ENCODE peak calls at places on chromosomes 2 and 18, in five cellular contexts. E is OCI-LY7; S is cardiac muscle cell; O is CD4-positive, alpha-beta T cell; P is psoas muscle. J is an unnamed sample. For H3K9me3, the result is how much of the 10 kb centered on the place peaks cover.

GRCh38 chr2:121128741-121129659 is 156.0 kb downstream of the TFCP2L1 start:
- DNase-seq in E (peak), S (peak), O (no peak), P (no peak), J (peak)

GRCh38 chr2:9310390-9310789 is 103.8 kb downstream of the ASAP2 start:
- DNase-seq in E (no peak), S (no peak), O (no peak), P (peak), J (no peak)

GRCh38 chr2:109382236-109382930 is 231.4 kb downstream of the SEPTIN10 start:
- DNase-seq in E (no peak), S (no peak), O (no peak), P (no peak), J (no peak)

GRCh38 chr2:96927420-96928171 is 57.7 kb upstream of the SEMA4C start:
- DNase-seq in E (no peak), S (no peak), O (no peak), P (peak), J (no peak)

GRCh38 chr2:189369566-189369965 is 71.7 kb upstream of the WDR75 start:
- DNase-seq in E (no peak), S (no peak), O (no peak), P (no peak), J (no peak)

GRCh38 chr18:45837283-45838070 is 12.0 kb downstream of the SIGLEC15 start:
- DNase-seq in E (no peak), S (peak), O (no peak), P (peak), J (no peak)

GRCh38 chr2:121321476-121321875 is 36.5 kb upstream of the TFCP2L1 start:
- DNase-seq in E (no peak), S (no peak), O (no peak), P (no peak), J (peak)

GRCh38 chr2:219483451-219484342 is 15.0 kb upstream of the GMPPA start:
- DNase-seq in E (no peak), S (no peak), O (no peak), P (no peak), J (no peak)

GRCh38 chr18:78519394-78520062 is 460.1 kb upstream of the SALL3 start:
- DNase-seq in E (no peak), S (no peak), O (no peak), P (no peak), J (peak)
- H3K9me3 ChIP-seq in E (under half), S (under half), O (under half), P (under half), J (under half)

DNA sequence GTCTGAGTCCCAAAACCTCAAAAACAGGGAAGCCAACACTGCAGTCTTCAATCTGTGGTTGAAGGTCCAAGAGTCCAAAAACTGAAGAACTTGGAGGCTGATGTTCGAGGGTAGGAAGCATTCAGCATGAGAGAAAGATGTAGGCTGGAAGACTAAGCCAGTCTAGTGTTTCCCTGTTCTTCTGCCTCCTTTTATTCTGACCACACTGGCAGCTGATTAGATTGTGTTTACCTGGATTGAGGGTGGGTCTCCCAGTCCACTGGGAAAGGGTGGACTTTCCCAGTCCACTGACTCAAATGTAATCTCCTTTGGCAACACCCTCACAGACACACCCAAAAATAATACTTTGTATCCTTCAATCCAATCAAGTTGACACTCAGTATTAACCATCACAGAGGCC is 27.5 kb upstream of the IL1B start:
- DNase-seq in E (no peak), S (no peak), O (no peak), P (no peak), J (no peak)
- H3K9me3 ChIP-seq in E (under half), S (under half), O (under half), P (under half), J (under half)

GRCh38 chr2:222300725-222301295 is 2.0 kb upstream of the PAX3 start:
- DNase-seq in E (no peak), S (peak), O (no peak), P (no peak), J (no peak)
- H3K9me3 ChIP-seq in E (under half), S (under half), O (under half), P (under half), J (under half)

DNA sequence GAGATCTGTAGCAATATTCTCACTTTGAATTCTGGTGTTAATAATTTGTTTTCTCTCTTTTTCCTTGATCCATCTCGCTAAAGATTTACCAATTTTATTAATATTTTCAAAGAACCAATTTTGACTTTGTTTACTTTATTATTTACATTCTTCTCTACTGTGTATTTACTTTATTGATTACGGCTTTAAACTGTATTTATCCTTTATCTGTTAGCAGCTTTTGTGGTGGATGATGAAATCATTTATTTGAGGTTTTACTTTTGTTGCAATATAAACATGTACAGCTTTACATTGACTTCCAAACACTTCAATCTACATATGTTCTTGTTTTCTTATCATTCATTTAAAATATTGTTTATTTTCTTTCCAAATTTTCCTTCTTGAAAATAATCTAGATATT is 719.9 kb downstream of the ADCYAP1 start:
- DNase-seq in E (no peak), S (no peak), O (no peak), P (no peak), J (no peak)
- H3K9me3 ChIP-seq in E (under half), S (under half), O (under half), P (under half), J (under half)